ENCODE peak calls at places on chromosome 21, in eight cellular contexts. I is transverse colon, P is stomach, A is suprapubic skin, K is breast epithelium, X is sigmoid colon, S is K562, B is endothelial cell of umbilical vein. D is an unnamed sample.

GRCh38 chr21:19010996-19011395 is 607.4 kb upstream of the TMPRSS15 start:
- DNase-seq in K (no peak), P (no peak), S (no peak), I (no peak), A (no peak), X (no peak), B (no peak), D (no peak)

GRCh38 chr21:38780879-38781278 is 24.9 kb upstream of the ETS2 start:
- DNase-seq in K (no peak), X (no peak), S (no peak), I (no peak), B (no peak), P (no peak), A (no peak), D (no peak)

GRCh38 chr21:25383545-25383944 is 223.7 kb downstream of the MRPL39 start:
- DNase-seq in A (no peak), P (no peak), S (no peak), X (no peak), K (no peak), B (no peak), I (no peak), D (no peak)

GRCh38 chr21:15112858-15113257 is 48.1 kb upstream of the NRIP1 start:
- DNase-seq in P (no peak), S (no peak), K (no peak), I (no peak), A (no peak), X (no peak), B (no peak), D (no peak)

GRCh38 chr21:19771881-19772280 is 1226.3 kb upstream of the NCAM2 start:
- DNase-seq in B (no peak), A (no peak), X (no peak), K (no peak), I (no peak), P (no peak), S (no peak), D (no peak)

GRCh38 chr21:46037338-46038325 is 56.1 kb downstream of the COL6A1 start:
- DNase-seq in A (no peak), X (no peak), I (no peak), B (no peak), K (no peak), S (no peak), P (no peak), D (peak; percentile 84)

GRCh38 chr21:43882952-43883492 is 18.0 kb downstream of the AGPAT3 start:
- DNase-seq in K (no peak), B (no peak), S (no peak), X (no peak), P (no peak), I (no peak), A (no peak), D (no peak)

GRCh38 chr21:46457801-46458314 is 833 bp upstream of the DIP2A start:
- DNase-seq in K (no peak), I (peak; percentile 37), A (no peak), P (peak; percentile 30), X (peak; percentile 77), S (no peak), B (peak; percentile 49), D (no peak)

DNA sequence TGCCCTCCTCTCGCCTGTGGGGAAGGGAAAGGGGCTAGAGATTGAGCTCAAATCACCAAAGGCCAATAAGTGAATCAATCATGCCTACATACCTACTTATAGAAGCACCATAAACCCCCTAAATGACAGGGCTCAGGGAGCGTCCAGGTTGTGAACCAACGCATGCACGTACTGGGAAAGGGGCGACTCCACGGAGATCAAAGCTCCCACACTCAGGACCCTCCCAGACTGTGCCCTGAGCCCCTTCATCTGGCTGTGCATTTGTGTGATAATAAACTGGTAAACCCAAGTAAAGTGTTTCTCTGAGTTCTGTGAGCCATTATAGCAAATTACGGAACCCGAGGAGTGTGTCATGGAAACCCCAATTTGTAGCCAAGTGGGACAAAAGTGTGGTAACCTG is 23.8 kb upstream of the PRDM15 start:
- DNase-seq in P (no peak), I (no peak), B (no peak), S (no peak), A (no peak), X (peak; percentile 33), K (no peak), D (no peak)
- TF ChIP-seq POLR2A in P (no peak), I (no peak), B (no peak), S (no peak), A (no peak), X (no peak), K (no peak), D (no peak)

GRCh38 chr21:33309778-33310177 is 15.0 kb upstream of the IFNAR1 start:
- DNase-seq in X (no peak), S (no peak), P (no peak), K (no peak), A (no peak), I (no peak), B (no peak), D (no peak)

GRCh38 chr21:33313611-33314010 is 11.2 kb upstream of the IFNAR1 start:
- DNase-seq in K (no peak), S (no peak), I (no peak), X (no peak), B (no peak), P (no peak), A (no peak), D (no peak)

GRCh38 chr21:33313183-33313582 is 11.6 kb upstream of the IFNAR1 start:
- DNase-seq in A (no peak), X (no peak), P (no peak), K (no peak), B (no peak), S (no peak), I (no peak), D (no peak)

GRCh38 chr21:33305344-33305671 is 19.5 kb upstream of the IFNAR1 start:
- DNase-seq in B (no peak), I (no peak), K (no peak), S (no peak), X (no peak), A (no peak), P (no peak), D (no peak)

GRCh38 chr21:33308586-33309490 is 15.9 kb upstream of the IFNAR1 start:
- DNase-seq in K (no peak), P (no peak), I (peak; percentile 71), X (no peak), A (no peak), B (no peak), S (peak; percentile 51), D (peak; percentile 25)
- TF ChIP-seq CTCF in K (no peak), P (no peak), I (no peak), X (no peak), A (no peak), B (no peak), S (no peak), D (no peak)

GRCh38 chr21:42245348-42246185 is 26.6 kb downstream of the ABCG1 start:
- DNase-seq in K (no peak), B (no peak), X (no peak), I (no peak), P (no peak), A (no peak), S (no peak), D (no peak)

GRCh38 chr21:42239556-42239955 is 20.6 kb downstream of the ABCG1 start:
- DNase-seq in X (no peak), K (no peak), I (no peak), A (no peak), B (no peak), S (no peak), P (no peak), D (no peak)

GRCh38 chr21:42243026-42243425 is 24.1 kb downstream of the ABCG1 start:
- DNase-seq in P (no peak), K (no peak), S (no peak), I (no peak), B (no peak), A (no peak), X (no peak), D (no peak)

GRCh38 chr21:42239973-42240372 is 21.0 kb downstream of the ABCG1 start:
- DNase-seq in K (no peak), I (no peak), P (no peak), S (no peak), B (no peak), X (no peak), A (no peak), D (no peak)

GRCh38 chr21:42242611-42243010 is 23.7 kb downstream of the ABCG1 start:
- DNase-seq in K (no peak), P (no peak), B (no peak), S (no peak), I (no peak), A (no peak), X (no peak), D (no peak)
- TF ChIP-seq POLR2AphosphoS5 in K (no peak), P (no peak), B (no peak), S (no peak), I (no peak), A (no peak), X (no peak), D (no peak)

DNA sequence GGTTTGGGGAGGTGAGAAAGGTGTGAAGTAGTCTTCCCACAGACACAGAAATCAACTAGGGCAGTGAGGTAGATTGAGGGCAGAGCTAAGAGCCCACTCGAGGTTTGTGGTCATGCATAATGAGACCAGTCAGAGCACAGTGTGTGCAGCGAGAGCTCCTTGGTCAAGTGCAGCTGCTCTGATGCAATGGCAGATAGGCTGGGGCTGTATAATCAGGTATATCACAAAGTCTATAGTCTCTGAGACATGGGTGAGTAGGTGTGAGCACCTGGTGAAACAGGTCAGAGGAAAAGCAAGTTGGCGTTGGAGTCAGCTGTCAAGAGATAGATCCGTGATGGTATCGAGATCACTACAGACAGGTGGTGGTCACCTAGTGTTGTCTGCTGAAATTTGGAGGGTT is 17.6 kb downstream of the DSCAM start:
- DNase-seq in X (no peak), A (no peak), P (no peak), S (no peak), I (no peak), K (no peak), B (no peak), D (peak; percentile 60)
- TF ChIP-seq POLR2A in X (no peak), A (no peak), P (no peak), S (no peak), I (no peak), K (no peak), B (no peak), D (no peak)